ENCODE peak calls at places on chromosome 3, in five cellular contexts. P, S, U, K and Y are unnamed samples.

GRCh38 chr3:106534206-106534605 is 665.4 kb upstream of the CBLB start:
- DNase-seq in P (peak), S (peak), U (peak), K (no peak), Y (no peak)

GRCh38 chr3:128439226-128439625 is 27.5 kb downstream of the DNAJB8 start:
- DNase-seq in P (no peak), S (no peak), U (no peak), K (no peak), Y (no peak)

GRCh38 chr3:78941587-78941986 is 826.2 kb downstream of the ROBO1 start:
- DNase-seq in P (no peak), S (peak), U (peak), K (no peak), Y (peak)

GRCh38 chr3:178422406-178422805 is 113.8 kb upstream of the KCNMB2 start:
- DNase-seq in P (no peak), S (no peak), U (no peak), K (no peak), Y (no peak)

GRCh38 chr3:110526732-110527727 is 544.6 kb upstream of the NECTIN3 start:
- DNase-seq in P (no peak), S (peak), U (peak), K (no peak), Y (no peak)

GRCh38 chr3:116393199-116393598 is 52.1 kb downstream of the LSAMP start:
- DNase-seq in P (no peak), S (no peak), U (no peak), K (no peak), Y (no peak)

GRCh38 chr3:50657816-50658215 is 16.9 kb upstream of the DOCK3 start:
- DNase-seq in P (no peak), S (no peak), U (no peak), K (no peak), Y (no peak)

GRCh38 chr3:184145881-184146280 is 9.3 kb upstream of the DVL3 start:
- DNase-seq in P (no peak), S (no peak), U (no peak), K (no peak), Y (no peak)

GRCh38 chr3:89079944-89080343 is 27.5 kb upstream of the EPHA3 start:
- DNase-seq in P (no peak), S (no peak), U (no peak), K (no peak), Y (no peak)

GRCh38 chr3:10758304-10759037 is 57.6 kb upstream of the SLC6A11 start:
- DNase-seq in P (peak), S (peak), U (peak), K (peak), Y (peak)

GRCh38 chr3:39447637-39448483 is 19.6 kb upstream of the MOBP start:
- DNase-seq in P (peak), S (peak), U (peak), K (peak), Y (peak)

GRCh38 chr3:37183375-37183831 is 9.0 kb upstream of the LRRFIP2 start:
- DNase-seq in P (no peak), S (peak), U (peak), K (no peak), Y (no peak)

GRCh38 chr3:56833031-56833430 is 31.3 kb upstream of the ARHGEF3 start:
- DNase-seq in P (no peak), S (no peak), U (no peak), K (no peak), Y (no peak)

GRCh38 chr3:115626006-115626409 is 2.7 kb downstream of the GAP43 start:
- DNase-seq in P (no peak), S (no peak), U (no peak), K (no peak), Y (no peak)

GRCh38 chr3:25448750-25449684 is 21.0 kb downstream of the RARB start:
- DNase-seq in P (no peak), S (peak), U (peak), K (peak), Y (peak)

GRCh38 chr3:114310701-114311100 is 16.9 kb downstream of the TIGIT start:
- DNase-seq in P (no peak), S (peak), U (peak), K (no peak), Y (no peak)

GRCh38 chr3:16318216-16318615 is 53.2 kb downstream of the OXNAD1 start:
- DNase-seq in P (no peak), S (no peak), U (peak), K (no peak), Y (no peak)

GRCh38 chr3:131541288-131541687 is 38.5 kb upstream of the MRPL3 start:
- DNase-seq in P (no peak), S (no peak), U (no peak), K (no peak), Y (no peak)

GRCh38 chr3:54237788-54238502 is 115.6 kb downstream of the CACNA2D3 start:
- DNase-seq in P (no peak), S (no peak), U (no peak), K (no peak), Y (no peak)

GRCh38 chr3:188559069-188559410 is 405.1 kb downstream of the LPP start:
- DNase-seq in P (no peak), S (peak), U (peak), K (no peak), Y (no peak)

GRCh38 chr3:14516738-14517345 is 23.3 kb downstream of the GRIP2 start:
- DNase-seq in P (no peak), S (no peak), U (no peak), K (no peak), Y (no peak)

GRCh38 chr3:195150194-195151118 is 120.5 kb downstream of the XXYLT1 start:
- DNase-seq in P (no peak), S (peak), U (peak), K (peak), Y (no peak)

GRCh38 chr3:51734572-51734907 is 27.7 kb downstream of the GRM2 start:
- DNase-seq in P (no peak), S (no peak), U (no peak), K (no peak), Y (no peak)

GRCh38 chr3:18847583-18848197 is 300.6 kb upstream of the KCNH8 start:
- DNase-seq in P (no peak), S (no peak), U (no peak), K (no peak), Y (no peak)